ENCODE peak calls at places on chromosomes 11 and 22, in eight cellular contexts. H is stimulated activated CD4-positive, alpha-beta T cell treated with anti-CD3 and anti-CD28 coated beads, TNF-alpha, amount 100 ng/mL, for 24 hours; W is activated CD4-positive, alpha-beta T cell treated with anti-CD3 and anti-CD28 coated beads, Interleukin-2, amount 50 U/mL, for 48 hours; G is midbrain; Q is activated T-helper 1 cell treated with anti-CD3 and anti-CD28 coated beads, Interleukin-2, amount 50 U/mL, for 16 hours; A is NCI-H1092 treated with DMSO at 0.1 percent for 48 hours; P is NCI-H446; X is cardiac muscle cell. T is an unnamed sample.

GRCh38 chr11:69308936-69309799 is 15.2 kb downstream of the MYEOV start:
- DNase-seq in H (no peak), W (no peak), G (no peak), Q (no peak), A (no peak), P (no peak), X (no peak), T (no peak)

GRCh38 chr22:50599816-50600454 is 658 bp upstream of the MAPK8IP2 start:
- DNase-seq in H (peak), W (peak), G (no peak), Q (no peak), A (no peak), P (no peak), X (peak), T (peak)

GRCh38 chr11:27234043-27234668 is 128.9 kb downstream of the CCDC34 start:
- DNase-seq in H (no peak), W (no peak), G (no peak), Q (no peak), A (peak), P (no peak), X (peak), T (peak)

GRCh38 chr22:25765801-25766200 is 23.8 kb downstream of the MYO18B start:
- DNase-seq in H (no peak), W (no peak), G (no peak), Q (no peak), A (no peak), P (no peak), X (no peak), T (no peak)

GRCh38 chr11:82750643-82751139 is 17.0 kb upstream of the FAM181B start:
- DNase-seq in H (no peak), W (peak), G (peak), Q (no peak), A (no peak), P (no peak), X (no peak), T (no peak)

GRCh38 chr22:31556627-31557203 is 60.4 kb downstream of the SFI1 start:
- DNase-seq in H (no peak), W (no peak), G (peak), Q (no peak), A (peak), P (no peak), X (peak), T (peak)

GRCh38 chr11:446886-447285 is 3.2 kb upstream of the PTDSS2 start:
- DNase-seq in H (no peak), W (no peak), G (no peak), Q (no peak), A (peak), P (no peak), X (no peak), T (no peak)

GRCh38 chr11:83158474-83158786 is 1.5 kb downstream of the PCF11 start:
- DNase-seq in H (no peak), W (no peak), G (no peak), Q (no peak), A (no peak), P (no peak), X (no peak), T (no peak)

GRCh38 chr22:22552630-22553029 is 6.4 kb downstream of the PRAME start:
- DNase-seq in H (no peak), W (no peak), G (no peak), Q (no peak), A (peak), P (no peak), X (no peak), T (no peak)

GRCh38 chr22:27420817-27421361 is 380.7 kb downstream of the MN1 start:
- DNase-seq in H (no peak), W (no peak), G (peak), Q (no peak), A (peak), P (peak), X (no peak), T (no peak)

GRCh38 chr11:7143908-7144307 is 55.1 kb downstream of the RBMXL2 start:
- DNase-seq in H (no peak), W (no peak), G (peak), Q (no peak), A (peak), P (no peak), X (peak), T (no peak)

GRCh38 chr22:27113211-27114030 is 456.0 kb downstream of the MIAT start:
- DNase-seq in H (no peak), W (no peak), G (peak), Q (no peak), A (no peak), P (no peak), X (no peak), T (no peak)

GRCh38 chr22:31950226-31950625 is 5.9 kb downstream of the YWHAH start:
- DNase-seq in H (no peak), W (no peak), G (no peak), Q (no peak), A (no peak), P (no peak), X (no peak), T (no peak)

GRCh38 chr11:70603756-70604211 is 205.5 kb downstream of the CTTN start:
- DNase-seq in H (no peak), W (no peak), G (no peak), Q (no peak), A (no peak), P (no peak), X (no peak), T (no peak)